ENCODE peak calls at places on chromosome 18, in six cellular contexts. H, M, W, P, Q and S are unnamed samples.

GRCh38 chr18:51867767-51868166 is 472.2 kb upstream of the DCC start:
- DNase-seq in Q (no peak), W (peak), P (no peak), M (no peak), H (no peak), S (peak)

GRCh38 chr18:21763846-21764646 is 23.5 kb downstream of the MIB1 start:
- DNase-seq in P (no peak), M (no peak), Q (no peak), H (no peak), W (no peak), S (no peak)

GRCh38 chr18:62485684-62486083 is 37.1 kb upstream of the ZCCHC2 start:
- DNase-seq in M (peak), H (no peak), Q (peak), W (peak), P (no peak), S (peak)

GRCh38 chr18:47283476-47283875 is 32.0 kb upstream of the SKOR2 start:
- DNase-seq in W (peak), P (no peak), Q (no peak), H (no peak), M (peak), S (no peak)

GRCh38 chr18:45556217-45556616 is 59.1 kb upstream of the SLC14A2 start:
- DNase-seq in M (no peak), W (no peak), P (no peak), H (no peak), Q (no peak), S (no peak)

GRCh38 chr18:34492652-34493051 is 217.4 kb upstream of the DTNA start:
- DNase-seq in M (peak), Q (no peak), H (no peak), P (no peak), W (peak), S (no peak)

GRCh38 chr18:46756172-46756558 is 688 bp downstream of the ST8SIA5 start:
- DNase-seq in P (no peak), W (peak), H (no peak), M (no peak), Q (no peak), S (no peak)

GRCh38 chr18:54094474-54094873 is 130.0 kb downstream of the MBD2 start:
- DNase-seq in W (no peak), H (no peak), P (no peak), M (no peak), Q (no peak), S (no peak)

GRCh38 chr18:57150828-57151227 is 3.9 kb downstream of the BOD1L2 start:
- DNase-seq in H (no peak), W (no peak), Q (no peak), P (no peak), M (peak), S (no peak)

GRCh38 chr18:36296591-36297418 is 708 bp upstream of the FHOD3 start:
- DNase-seq in P (no peak), Q (peak), M (peak), H (peak), W (peak), S (peak)

GRCh38 chr18:9323750-9324445 is 10.7 kb upstream of the TWSG1 start:
- DNase-seq in M (no peak), H (no peak), Q (no peak), W (peak), P (no peak), S (no peak)

GRCh38 chr18:69483574-69483973 is 82.9 kb downstream of the DOK6 start:
- DNase-seq in H (no peak), Q (no peak), W (no peak), P (no peak), M (no peak), S (no peak)

GRCh38 chr18:44725300-44726096 is 44.8 kb downstream of the SETBP1 start:
- DNase-seq in M (peak), W (peak), P (peak), H (no peak), Q (peak), S (peak)

GRCh38 chr18:7566587-7567486 is at the start of gene PTPRM:
- DNase-seq in H (peak), W (peak), P (peak), M (peak), Q (peak), S (peak)

GRCh38 chr18:10346786-10347415 is 107.5 kb upstream of the APCDD1 start:
- DNase-seq in H (no peak), Q (no peak), W (no peak), P (no peak), M (no peak), S (no peak)

GRCh38 chr18:51226068-51226467 is 28.6 kb upstream of the MEX3C start:
- DNase-seq in P (no peak), W (no peak), M (no peak), Q (no peak), H (no peak), S (no peak)

GRCh38 chr18:23884712-23885375 is 129.7 kb upstream of the TTC39C start:
- DNase-seq in P (no peak), W (no peak), H (no peak), Q (no peak), M (no peak), S (no peak)

GRCh38 chr18:50399582-50399981 is 24.7 kb downstream of the SKA1 start:
- DNase-seq in H (no peak), Q (no peak), P (no peak), W (no peak), M (no peak), S (no peak)

GRCh38 chr18:773980-774624 is 37.9 kb downstream of the YES1 start:
- DNase-seq in M (no peak), H (no peak), Q (no peak), W (no peak), P (no peak), S (no peak)

GRCh38 chr18:59419386-59419785 is 60.3 kb upstream of the LMAN1 start:
- DNase-seq in Q (peak), H (no peak), W (peak), P (no peak), M (no peak), S (peak)

GRCh38 chr18:8188196-8188595 is 421.0 kb upstream of the RAB12 start:
- DNase-seq in M (peak), H (no peak), Q (no peak), P (no peak), W (peak), S (no peak)

GRCh38 chr18:23099621-23100020 is 35.7 kb upstream of the CABLES1 start:
- DNase-seq in Q (no peak), W (no peak), P (no peak), M (no peak), H (no peak), S (no peak)

GRCh38 chr18:7824970-7825369 is 257.9 kb downstream of the PTPRM start:
- DNase-seq in Q (no peak), M (no peak), H (no peak), P (no peak), W (no peak), S (no peak)

GRCh38 chr18:58046087-58046793 is 2.2 kb downstream of the NEDD4L start:
- DNase-seq in P (no peak), H (no peak), M (no peak), Q (no peak), W (no peak), S (no peak)

GRCh38 chr18:58597649-58598048 is 31.2 kb downstream of the ALPK2 start:
- DNase-seq in H (no peak), Q (no peak), W (no peak), M (no peak), P (no peak), S (no peak)